ENCODE peak calls at places on chromosomes 7 and 10, in nine cellular contexts. P, Q, R, U, C, H, X, I and M are unnamed samples.

GRCh38 chr10:42635098-42635497 is 3.3 kb downstream of the ZNF33B start:
- DNase-seq in P (no peak), Q (no peak), R (no peak), U (no peak), C (no peak), H (no peak), X (no peak), I (no peak), M (no peak)

GRCh38 chr7:158821173-158822021 is 7.9 kb downstream of the ESYT2 start:
- DNase-seq in P (no peak), Q (no peak), R (no peak), U (no peak), C (no peak), H (peak; percentile 73), X (peak; percentile 44), I (peak; percentile 75), M (peak; percentile 81)

GRCh38 chr7:46934198-46934825 is 647.6 kb downstream of the TNS3 start:
- DNase-seq in P (no peak), Q (no peak), R (no peak), U (no peak), C (no peak), H (peak; percentile 68), X (no peak), I (peak; percentile 36), M (peak; percentile 9)

GRCh38 chr7:121519548-121520521 is 123.7 kb upstream of the FAM3C start:
- DNase-seq in P (no peak), Q (no peak), R (no peak), U (no peak), C (peak; percentile 59), H (peak; percentile 50), X (no peak), I (no peak), M (peak; percentile 47)

GRCh38 chr7:44762300-44762699 is 13.7 kb downstream of the ZMIZ2 start:
- DNase-seq in P (no peak), Q (no peak), R (no peak), U (no peak), C (no peak), H (no peak), X (no peak), I (no peak), M (no peak)

GRCh38 chr7:37083311-37084096 is 359.2 kb upstream of the AOAH start:
- DNase-seq in P (no peak), Q (peak; percentile 45), R (peak; percentile 18), U (peak; percentile 68), C (peak; percentile 30), H (peak; percentile 27), X (no peak), I (peak; percentile 51), M (no peak)

GRCh38 chr10:69348824-69349541 is 67.7 kb downstream of the TACR2 start:
- DNase-seq in P (no peak), Q (no peak), R (no peak), U (peak; percentile 95), C (peak; percentile 64), H (peak; percentile 73), X (no peak), I (peak; percentile 90), M (peak; percentile 99)

GRCh38 chr7:120841608-120842007 is 16.3 kb downstream of the TSPAN12 start:
- DNase-seq in P (no peak), Q (no peak), R (no peak), U (no peak), C (no peak), H (no peak), X (no peak), I (no peak), M (no peak)

GRCh38 chr7:27560706-27561235 is 101.9 kb downstream of the HIBADH start:
- DNase-seq in P (no peak), Q (peak; percentile 78), R (no peak), U (peak; percentile 31), C (no peak), H (peak; percentile 84), X (no peak), I (peak; percentile 78), M (peak; percentile 63)

GRCh38 chr7:95794917-95795515 is 22.7 kb downstream of the DYNC1I1 start:
- DNase-seq in P (no peak), Q (no peak), R (no peak), U (no peak), C (no peak), H (peak; percentile 61), X (peak; percentile 31), I (peak; percentile 22), M (peak; percentile 59)

GRCh38 chr7:27576360-27576944 is 86.2 kb downstream of the HIBADH start:
- DNase-seq in P (no peak), Q (no peak), R (no peak), U (peak; percentile 23), C (no peak), H (peak; percentile 65), X (peak; percentile 70), I (peak; percentile 63), M (peak; percentile 57)

DNA sequence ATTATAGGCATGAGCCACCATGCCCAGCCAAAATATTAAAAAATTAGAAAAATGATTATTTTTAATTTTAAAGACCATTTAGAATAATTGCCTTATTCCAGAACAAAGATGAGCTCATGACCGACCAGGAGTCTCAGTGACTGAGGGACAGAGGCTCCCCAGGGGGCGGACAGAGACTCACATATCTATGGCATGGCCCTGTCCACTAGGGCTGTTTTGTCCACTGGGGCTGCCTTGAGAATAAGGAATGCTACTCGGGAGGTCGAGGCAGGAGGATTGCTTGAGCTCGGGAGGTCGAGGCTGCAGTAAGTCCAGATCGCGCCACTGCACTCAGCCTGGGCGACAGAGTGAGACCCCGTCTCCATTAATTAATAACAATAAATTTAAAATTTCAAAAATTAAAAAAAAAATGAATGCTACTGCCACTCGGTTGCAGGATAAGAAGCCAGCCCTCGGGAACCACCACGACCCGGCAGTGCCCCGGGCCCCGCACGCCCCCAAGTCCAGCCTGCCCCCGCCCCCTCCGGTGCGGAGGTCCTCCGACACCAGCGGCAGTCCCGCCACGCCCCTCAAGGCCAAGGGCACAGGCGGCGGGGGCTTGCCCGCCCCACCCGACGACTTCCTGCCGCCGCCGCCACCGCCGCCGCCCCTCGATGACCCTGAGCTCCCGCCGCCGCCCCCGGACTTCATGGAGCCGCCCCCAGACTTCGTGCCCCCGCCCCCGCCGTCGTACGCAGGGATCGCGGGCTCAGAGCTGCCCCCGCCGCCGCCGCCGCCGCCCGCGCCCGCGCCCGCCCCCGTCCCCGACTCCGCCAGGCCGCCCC is 128.6 kb downstream of the APBB1IP start:
- DNase-seq in P (no peak), Q (no peak), R (no peak), U (no peak), C (no peak), H (no peak), X (peak; percentile 47), I (peak; percentile 2), M (no peak)
- H3K4me3 ChIP-seq in P (no peak overlapping the region), Q (no peak overlapping the region), R (peak overlapping the region; percentile 24), U (peak overlapping the region; percentile 43), C (no peak overlapping the region), H (peak overlapping the region; percentile 32), X (peak overlapping the region; percentile 51), I (peak overlapping the region; percentile 45), M (no peak overlapping the region)

DNA sequence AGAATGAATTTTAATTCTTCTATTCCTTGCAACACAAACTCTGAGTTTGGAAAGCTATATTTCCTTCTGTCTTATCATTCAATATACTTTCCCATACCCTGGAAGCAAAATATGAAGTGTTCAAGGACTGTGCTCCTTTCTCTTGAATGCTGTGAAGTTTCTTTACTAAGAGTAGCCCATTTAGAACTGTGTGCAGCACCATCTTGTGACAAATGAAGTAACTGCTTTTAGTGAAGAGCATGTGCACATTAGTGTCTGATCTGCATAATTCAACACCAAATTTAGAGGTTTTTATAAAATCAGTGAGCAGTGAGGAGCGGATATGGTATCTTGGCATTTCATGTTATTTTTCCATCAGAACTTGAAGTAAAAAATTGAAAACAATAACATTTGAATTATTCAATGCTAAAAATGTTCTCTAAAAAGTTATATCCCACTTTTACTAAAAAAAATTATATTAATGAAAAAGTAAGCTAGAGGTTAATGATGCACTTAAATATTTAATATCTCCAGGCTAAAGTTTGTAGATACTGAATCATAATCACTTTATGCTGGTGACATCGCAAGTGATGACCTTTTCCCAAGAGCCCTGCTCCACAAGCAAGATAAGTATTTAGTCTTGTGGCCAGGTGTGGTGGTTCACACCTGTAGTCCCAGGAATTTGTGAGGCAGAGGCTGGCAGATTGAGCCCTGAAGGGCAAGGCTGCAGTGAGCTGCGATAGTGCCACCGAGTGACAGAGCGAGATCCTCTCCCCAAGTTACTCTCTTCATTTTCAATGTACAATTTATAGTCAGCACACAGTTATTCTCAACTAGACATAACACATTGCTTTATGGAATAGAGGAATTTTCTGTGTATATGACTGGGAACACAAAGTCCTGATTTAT is 108.8 kb upstream of the PCLO start:
- DNase-seq in P (no peak), Q (no peak), R (no peak), U (peak; percentile 57), C (no peak), H (peak; percentile 84), X (peak; percentile 42), I (peak; percentile 60), M (peak; percentile 62)
- TF ChIP-seq CTCF in P (peak; percentile 35), Q (peak; percentile 19), R (no peak), U (peak; percentile 61), C (peak; percentile 35), H (peak; percentile 65), X (peak; percentile 63), I (peak; percentile 58), M (peak; percentile 62)

DNA sequence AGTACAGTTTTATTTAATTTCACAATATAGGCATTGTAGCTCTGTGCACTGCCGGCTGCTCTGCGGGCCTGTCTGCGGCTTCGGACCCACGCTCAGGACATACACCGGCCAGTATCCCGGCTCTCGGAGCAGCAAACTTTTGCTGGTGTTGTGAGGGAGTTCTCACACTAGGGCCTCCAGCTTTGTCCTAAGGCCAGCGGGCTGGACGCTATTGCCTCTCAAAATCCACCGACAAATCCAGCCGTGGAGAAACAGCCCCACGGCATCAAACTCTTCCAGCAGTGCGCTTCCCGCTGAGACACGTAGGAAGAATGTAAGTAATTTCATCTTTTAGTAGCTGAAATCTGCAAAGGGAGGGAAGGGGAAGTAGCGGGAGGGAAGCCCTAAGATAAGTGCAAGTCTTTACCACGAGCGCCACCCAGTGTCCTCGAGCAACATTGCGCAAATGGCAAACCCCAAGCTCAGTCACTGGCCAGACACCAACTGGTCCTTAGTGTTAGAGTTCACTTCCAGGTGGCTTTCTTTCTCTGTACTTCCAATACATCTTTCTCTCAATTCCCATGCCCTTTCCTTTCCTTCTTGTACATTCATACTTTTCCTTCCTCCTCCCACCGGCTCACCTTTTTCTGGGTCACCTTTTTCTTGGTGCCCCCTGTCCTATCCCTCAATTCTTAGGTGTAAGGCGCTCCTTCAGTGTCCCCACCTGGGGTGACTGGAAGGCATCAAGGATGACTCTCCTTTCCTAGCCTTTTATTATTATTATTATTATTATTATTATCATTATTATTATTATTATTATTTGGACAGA is 3.0 kb upstream of the DLX5 start:
- DNase-seq in P (peak; percentile 13), Q (peak; percentile 44), R (peak; percentile 69), U (peak; percentile 74), C (peak; percentile 64), H (peak; percentile 91), X (peak; percentile 90), I (peak; percentile 90), M (peak; percentile 83)
- H3K4me3 ChIP-seq in P (no peak overlapping the region), Q (peak overlapping the region; percentile 21), R (no peak overlapping the region), U (peak overlapping the region; percentile 26), C (no peak overlapping the region), H (peak overlapping the region; percentile 24), X (no peak overlapping the region), I (peak overlapping the region; percentile 8), M (peak overlapping the region; percentile 29)

DNA sequence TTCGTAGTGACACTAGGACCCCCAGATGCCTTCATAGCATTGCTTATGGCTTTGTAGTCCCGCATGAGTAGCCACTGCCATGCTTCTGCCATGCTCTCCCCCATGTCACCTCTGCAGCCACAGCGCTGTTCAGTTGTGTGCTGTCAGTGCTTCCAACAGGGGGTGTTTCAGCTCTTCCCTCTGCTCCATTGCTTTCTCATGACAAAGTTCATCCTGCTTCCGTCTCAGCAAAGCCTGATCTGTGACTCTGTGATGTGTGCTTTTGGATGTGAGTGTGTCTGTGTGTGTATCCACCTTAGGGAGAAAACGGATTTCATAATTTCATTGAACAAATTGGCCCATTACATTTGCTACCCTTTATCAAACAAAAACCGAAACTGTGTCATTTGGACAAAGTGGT is 134.9 kb upstream of the SAMD8 start:
- DNase-seq in P (no peak), Q (no peak), R (no peak), U (no peak), C (no peak), H (no peak), X (no peak), I (no peak), M (no peak)
- TF ChIP-seq CTCF in P (peak; percentile 35), Q (no peak), R (no peak), U (no peak), C (no peak), H (no peak), X (no peak), I (no peak), M (no peak)